ENCODE peak calls at places on chromosomes 4 and X, in six cellular contexts. M is left lung, F is AG04450, H is adrenal gland, G is mammary epithelial cell, C is psoas muscle. W is an unnamed sample.

GRCh38 chr4:152189451-152190179 is 346.3 kb downstream of the FBXW7 start:
- DNase-seq in M (no peak), F (no peak), H (no peak), G (no peak), C (no peak), W (no peak)

GRCh38 chrX:155745792-155746191 is 133.0 kb upstream of the TMLHE start:
- DNase-seq in M (no peak), F (no peak), H (peak; percentile 47), G (peak; percentile 35), C (no peak), W (peak; percentile 12)

GRCh38 chrX:65196758-65197371 is 220.6 kb upstream of the ZC4H2 start:
- DNase-seq in M (no peak), F (no peak), H (peak; percentile 3), G (no peak), C (no peak), W (no peak)

GRCh38 chrX:115679460-115679859 is 118.5 kb downstream of the PLS3 start:
- DNase-seq in M (no peak), F (no peak), H (no peak), G (peak; percentile 6), C (no peak), W (no peak)

GRCh38 chr4:168411318-168412150 is 68.8 kb downstream of the DDX60L start:
- DNase-seq in M (no peak), F (peak; percentile 20), H (no peak), G (no peak), C (no peak), W (no peak)

GRCh38 chr4:127012549-127012948 is 620.2 kb upstream of the INTU start:
- DNase-seq in M (no peak), F (no peak), H (no peak), G (peak; percentile 39), C (no peak), W (peak; percentile 62)

GRCh38 chrX:105552395-105552794 is 269.9 kb upstream of the NRK start:
- DNase-seq in M (no peak), F (no peak), H (no peak), G (peak; percentile 94), C (no peak), W (no peak)

GRCh38 chr4:177005801-177006230 is 213.1 kb upstream of the VEGFC start:
- DNase-seq in M (no peak), F (peak; percentile 30), H (no peak), G (peak; percentile 95), C (no peak), W (peak; percentile 18)

GRCh38 chr4:17189322-17189721 is 290.9 kb upstream of the LDB2 start:
- DNase-seq in M (no peak), F (peak; percentile 64), H (no peak), G (no peak), C (no peak), W (no peak)

GRCh38 chr4:7335363-7336066 is 99.2 kb downstream of the PSAPL1 start:
- DNase-seq in M (peak; percentile 81), F (no peak), H (peak; percentile 74), G (peak; percentile 18), C (peak; percentile 80), W (no peak)

GRCh38 chr4:143240920-143241319 is 56.2 kb downstream of the USP38 start:
- DNase-seq in M (no peak), F (no peak), H (no peak), G (no peak), C (no peak), W (no peak)

GRCh38 chr4:168569066-168569908 is 72.4 kb downstream of the PALLD start:
- DNase-seq in M (peak; percentile 56), F (no peak), H (no peak), G (peak; percentile 91), C (no peak), W (no peak)

GRCh38 chr4:89898304-89898716 is 3.7 kb downstream of the MMRN1 start:
- DNase-seq in M (no peak), F (no peak), H (no peak), G (no peak), C (no peak), W (no peak)

GRCh38 chrX:119871599-119872395 is at the start of the genes NDUFA1 and RNF113A:
- DNase-seq in M (peak; percentile 88), F (peak; percentile 41), H (peak; percentile 84), G (peak; percentile 84), C (peak; percentile 92), W (peak; percentile 48)

GRCh38 chr4:109989618-109990017 is 76.9 kb downstream of the EGF start:
- DNase-seq in M (no peak), F (no peak), H (no peak), G (no peak), C (no peak), W (no peak)

GRCh38 chr4:188727746-188728145 is 588.5 kb downstream of the TRIML1 start:
- DNase-seq in M (no peak), F (peak; percentile 10), H (no peak), G (no peak), C (no peak), W (no peak)

GRCh38 chr4:55507612-55508011 is 39.1 kb downstream of the CLOCK start:
- DNase-seq in M (no peak), F (no peak), H (peak; percentile 6), G (no peak), C (no peak), W (no peak)

GRCh38 chr4:55437356-55437796 is 41.6 kb downstream of the TMEM165 start:
- DNase-seq in M (no peak), F (no peak), H (peak; percentile 50), G (no peak), C (no peak), W (no peak)

GRCh38 chrX:20372533-20372932 is 105.8 kb upstream of the RPS6KA3 start:
- DNase-seq in M (no peak), F (no peak), H (no peak), G (peak; percentile 14), C (no peak), W (peak; percentile 19)

GRCh38 chrX:102832661-102833060 is 104.4 kb upstream of the RAB40AL start:
- DNase-seq in M (no peak), F (no peak), H (no peak), G (peak; percentile 53), C (no peak), W (peak; percentile 29)

GRCh38 chr4:4990857-4991540 is 28.3 kb downstream of the CYTL1 start:
- DNase-seq in M (peak; percentile 69), F (no peak), H (peak; percentile 94), G (peak; percentile 23), C (peak; percentile 88), W (peak; percentile 1)

GRCh38 chr4:146186556-146186955 is 11.0 kb downstream of the LSM6 start:
- DNase-seq in M (no peak), F (no peak), H (no peak), G (no peak), C (no peak), W (no peak)

GRCh38 chrX:154802838-154803410 is 2.4 kb downstream of the MPP1 start:
- DNase-seq in M (no peak), F (no peak), H (peak; percentile 50), G (no peak), C (no peak), W (no peak)

GRCh38 chrX:10755477-10756334 is 135.3 kb upstream of the MID1 start:
- DNase-seq in M (no peak), F (peak; percentile 63), H (no peak), G (no peak), C (no peak), W (peak; percentile 41)
- H3K4me3 ChIP-seq in M (no peak overlapping the region), F (no peak overlapping the region), H (no peak overlapping the region), G (no peak overlapping the region), C (no peak overlapping the region), W (no peak overlapping the region)

DNA sequence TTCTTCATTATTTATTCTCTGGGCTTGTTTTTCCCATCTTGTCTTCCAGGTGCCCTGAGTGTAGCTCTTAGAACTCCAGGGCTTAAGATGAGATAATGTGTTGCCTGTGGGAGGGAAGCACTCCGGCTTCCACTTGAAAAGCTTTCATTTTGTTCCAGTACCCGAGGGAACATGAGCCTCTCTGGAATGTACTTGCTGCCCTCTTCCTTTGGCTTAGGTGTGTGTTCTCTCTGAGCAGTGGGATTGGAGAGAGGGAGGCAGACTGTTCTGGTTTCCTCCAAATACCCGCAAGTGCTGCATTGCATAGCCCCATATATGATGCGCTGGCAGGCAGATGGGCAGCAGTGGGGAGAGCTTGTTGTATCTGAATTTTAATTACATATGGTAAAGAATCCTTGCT is 861 bp upstream of the DTHD1 start:
- DNase-seq in M (no peak), F (no peak), H (no peak), G (peak; percentile 60), C (no peak), W (no peak)
- H3K27me3 ChIP-seq in M (no peaks in the 10 kb centered on the region), F (no peaks in the 10 kb centered on the region), H (no peaks in the 10 kb centered on the region), G (no peaks in the 10 kb centered on the region), C (no peaks in the 10 kb centered on the region), W (no peaks in the 10 kb centered on the region)

GRCh38 chrX:131778269-131779218 is 234.7 kb downstream of the OR13H1 start:
- DNase-seq in M (peak; percentile 64), F (no peak), H (no peak), G (peak; percentile 70), C (peak; percentile 69), W (peak; percentile 9)

GRCh38 chrX:131789664-131790063 is 233.4 kb upstream of the STK26 start:
- DNase-seq in M (no peak), F (no peak), H (no peak), G (no peak), C (no peak), W (no peak)

GRCh38 chrX:131779313-131779712 is 235.4 kb downstream of the OR13H1 start:
- DNase-seq in M (no peak), F (no peak), H (no peak), G (no peak), C (no peak), W (no peak)

DNA sequence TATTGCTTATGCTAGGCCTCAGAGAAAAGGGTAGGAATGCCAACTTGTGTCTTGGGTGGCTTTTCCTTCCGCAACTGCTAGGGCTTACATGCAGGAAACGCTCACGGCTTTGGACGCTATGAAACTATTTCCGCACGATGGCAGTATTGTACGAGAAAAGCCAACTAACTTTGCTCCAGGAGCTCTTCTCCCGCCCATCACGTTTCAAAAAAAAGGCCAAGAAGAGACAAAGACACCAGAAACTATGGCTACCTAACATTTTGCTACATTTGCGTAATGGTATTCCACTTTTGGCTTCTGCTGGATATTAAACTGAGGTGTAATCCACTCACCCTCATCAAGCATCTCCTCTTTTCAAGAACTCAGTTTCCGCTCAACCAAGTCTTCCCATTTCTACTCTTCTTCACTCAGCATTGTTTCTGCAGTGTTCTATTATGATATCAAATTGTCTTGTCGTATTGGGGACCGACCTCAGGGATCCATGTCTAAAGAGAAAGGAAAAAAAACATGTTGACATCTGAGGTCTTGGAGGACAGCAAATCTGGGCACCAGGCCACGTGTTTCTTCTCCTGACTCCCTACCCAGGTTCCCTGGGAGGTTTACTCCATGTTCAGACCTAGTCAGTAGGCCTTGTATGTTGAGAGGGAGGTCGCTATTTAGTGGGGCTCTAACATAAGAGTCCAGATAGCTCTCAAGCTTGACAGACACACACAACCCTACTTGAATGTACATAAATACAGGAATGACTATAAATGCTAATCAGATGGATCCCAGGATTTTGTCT is 239.4 kb upstream of the STK26 start:
- DNase-seq in M (peak; percentile 52), F (no peak), H (no peak), G (peak; percentile 86), C (peak; percentile 63), W (peak; percentile 60)
- TF ChIP-seq CTCF in M (no peak), F (no peak), H (peak; percentile 80), G (peak; percentile 50), C (peak; percentile 66), W (peak; percentile 23)

GRCh38 chrX:76433219-76433618 is 5.7 kb downstream of the MAGEE1 start:
- DNase-seq in M (no peak), F (no peak), H (no peak), G (no peak), C (no peak), W (no peak)

GRCh38 chrX:76434103-76434741 is 6.7 kb downstream of the MAGEE1 start:
- DNase-seq in M (no peak), F (no peak), H (no peak), G (no peak), C (no peak), W (no peak)

GRCh38 chrX:76439188-76439587 is 11.7 kb downstream of the MAGEE1 start:
- DNase-seq in M (no peak), F (no peak), H (no peak), G (no peak), C (no peak), W (no peak)
- H3K4me3 ChIP-seq in M (no peak overlapping the region), F (no peak overlapping the region), H (no peak overlapping the region), G (no peak overlapping the region), C (no peak overlapping the region), W (no peak overlapping the region)